ENCODE peak calls at places on chromosome 7, in seven cellular contexts. One of them, this sample, is unnamed. For H3K36me3, H3K27me3 and H3K9me3, the result is how much of the 10 kb centered on the place peaks cover.

GRCh38 chr7:27101906-27102577 is 441 bp downstream of the HOXA2 start:
- DNase-seq in aorta: peak
- DNase-seq in CD8-positive, alpha-beta T cell: no peak
- DNase-seq in IMR-90: peak
- DNase-seq in spleen: no peak
- DNase-seq in stomach: no peak
- DNase-seq in gastrocnemius medialis: no peak
- DNase-seq in this sample: no peak

GRCh38 chr7:75534727-75535307 is 42.7 kb downstream of the SPDYE5 start:
- DNase-seq in aorta: no peak
- DNase-seq in CD8-positive, alpha-beta T cell: no peak
- DNase-seq in IMR-90: peak
- DNase-seq in spleen: no peak
- DNase-seq in stomach: no peak
- DNase-seq in gastrocnemius medialis: no peak
- DNase-seq in this sample: no peak

GRCh38 chr7:129773328-129773731 is 161.8 kb downstream of the NRF1 start:
- DNase-seq in aorta: no peak
- DNase-seq in CD8-positive, alpha-beta T cell: no peak
- DNase-seq in IMR-90: no peak
- DNase-seq in spleen: peak
- DNase-seq in stomach: no peak
- DNase-seq in gastrocnemius medialis: no peak
- DNase-seq in this sample: no peak

GRCh38 chr7:85191383-85191782 is 4.5 kb upstream of the SEMA3D start:
- DNase-seq in aorta: no peak
- DNase-seq in CD8-positive, alpha-beta T cell: no peak
- DNase-seq in IMR-90: peak
- DNase-seq in spleen: no peak
- DNase-seq in stomach: no peak
- DNase-seq in gastrocnemius medialis: no peak
- DNase-seq in this sample: no peak

GRCh38 chr7:27066148-27066547 is 29.7 kb downstream of the HOXA1 start:
- DNase-seq in aorta: no peak
- DNase-seq in CD8-positive, alpha-beta T cell: no peak
- DNase-seq in IMR-90: peak
- DNase-seq in spleen: no peak
- DNase-seq in stomach: no peak
- DNase-seq in gastrocnemius medialis: no peak
- DNase-seq in this sample: no peak

GRCh38 chr7:129947701-129948100 is 5.1 kb downstream of the UBE2H start:
- DNase-seq in aorta: no peak
- DNase-seq in CD8-positive, alpha-beta T cell: no peak
- DNase-seq in IMR-90: no peak
- DNase-seq in spleen: no peak
- DNase-seq in stomach: no peak
- DNase-seq in gastrocnemius medialis: no peak
- DNase-seq in this sample: peak

GRCh38 chr7:91512958-91513357 is 248.7 kb downstream of the FZD1 start:
- DNase-seq in aorta: no peak
- DNase-seq in CD8-positive, alpha-beta T cell: no peak
- DNase-seq in IMR-90: no peak
- DNase-seq in spleen: no peak
- DNase-seq in stomach: no peak
- DNase-seq in gastrocnemius medialis: no peak
- DNase-seq in this sample: no peak

GRCh38 chr7:77330169-77330882 is 85.8 kb downstream of the GSAP start:
- DNase-seq in aorta: no peak
- DNase-seq in CD8-positive, alpha-beta T cell: no peak
- DNase-seq in IMR-90: peak
- DNase-seq in spleen: no peak
- DNase-seq in stomach: no peak
- DNase-seq in gastrocnemius medialis: no peak
- DNase-seq in this sample: no peak

GRCh38 chr7:363626-364025 is 73.7 kb downstream of the FOXL3 start:
- DNase-seq in aorta: peak
- DNase-seq in CD8-positive, alpha-beta T cell: peak
- DNase-seq in IMR-90: no peak
- DNase-seq in spleen: peak
- DNase-seq in stomach: no peak
- DNase-seq in gastrocnemius medialis: no peak
- DNase-seq in this sample: no peak

GRCh38 chr7:73906874-73907273 is 45.9 kb downstream of the TMEM270 start:
- DNase-seq in aorta: peak
- DNase-seq in CD8-positive, alpha-beta T cell: no peak
- DNase-seq in IMR-90: no peak
- DNase-seq in spleen: peak
- DNase-seq in stomach: no peak
- DNase-seq in gastrocnemius medialis: no peak
- DNase-seq in this sample: no peak

GRCh38 chr7:106423111-106423510 is 138.3 kb upstream of the NAMPT start:
- DNase-seq in aorta: no peak
- DNase-seq in CD8-positive, alpha-beta T cell: no peak
- DNase-seq in IMR-90: no peak
- DNase-seq in spleen: no peak
- DNase-seq in stomach: no peak
- DNase-seq in gastrocnemius medialis: no peak
- DNase-seq in this sample: no peak

GRCh38 chr7:99601656-99602310 is 3.7 kb downstream of the TMEM225B start:
- DNase-seq in aorta: no peak
- DNase-seq in CD8-positive, alpha-beta T cell: no peak
- DNase-seq in IMR-90: no peak
- DNase-seq in spleen: no peak
- DNase-seq in stomach: no peak
- DNase-seq in gastrocnemius medialis: no peak
- DNase-seq in this sample: no peak

GRCh38 chr7:375491-375821 is 85.5 kb downstream of the FOXL3 start:
- DNase-seq in aorta: peak
- DNase-seq in CD8-positive, alpha-beta T cell: no peak
- DNase-seq in IMR-90: no peak
- DNase-seq in spleen: peak
- DNase-seq in stomach: peak
- DNase-seq in gastrocnemius medialis: no peak
- DNase-seq in this sample: no peak

GRCh38 chr7:12199363-12199762 is 11.7 kb upstream of the TMEM106B start:
- DNase-seq in aorta: no peak
- DNase-seq in CD8-positive, alpha-beta T cell: no peak
- DNase-seq in IMR-90: peak
- DNase-seq in spleen: no peak
- DNase-seq in stomach: no peak
- DNase-seq in gastrocnemius medialis: no peak
- DNase-seq in this sample: no peak

GRCh38 chr7:146701166-146701565 is 584.6 kb downstream of the CNTNAP2 start:
- DNase-seq in aorta: no peak
- DNase-seq in CD8-positive, alpha-beta T cell: no peak
- DNase-seq in IMR-90: no peak
- DNase-seq in spleen: no peak
- DNase-seq in stomach: no peak
- DNase-seq in gastrocnemius medialis: no peak
- DNase-seq in this sample: no peak

GRCh38 chr7:107946881-107947280 is 55.9 kb downstream of the DLD start:
- DNase-seq in aorta: no peak
- DNase-seq in CD8-positive, alpha-beta T cell: no peak
- DNase-seq in IMR-90: no peak
- DNase-seq in spleen: no peak
- DNase-seq in stomach: no peak
- DNase-seq in gastrocnemius medialis: no peak
- DNase-seq in this sample: no peak

GRCh38 chr7:104230606-104231005 is 22.8 kb upstream of the ORC5 start:
- DNase-seq in aorta: no peak
- DNase-seq in CD8-positive, alpha-beta T cell: no peak
- DNase-seq in IMR-90: peak
- DNase-seq in spleen: no peak
- DNase-seq in stomach: no peak
- DNase-seq in gastrocnemius medialis: no peak
- DNase-seq in this sample: peak

GRCh38 chr7:47901542-47901941 is 46.7 kb downstream of the PKD1L1 start:
- DNase-seq in aorta: no peak
- DNase-seq in CD8-positive, alpha-beta T cell: no peak
- DNase-seq in IMR-90: peak
- DNase-seq in spleen: no peak
- DNase-seq in stomach: no peak
- DNase-seq in gastrocnemius medialis: no peak
- DNase-seq in this sample: no peak

GRCh38 chr7:19112290-19113000 is 5.0 kb downstream of the TWIST1 start:
- DNase-seq in aorta: peak
- DNase-seq in CD8-positive, alpha-beta T cell: no peak
- DNase-seq in IMR-90: peak
- DNase-seq in spleen: peak
- DNase-seq in stomach: no peak
- DNase-seq in gastrocnemius medialis: no peak
- DNase-seq in this sample: no peak

GRCh38 chr7:18614841-18615240 is 119.3 kb downstream of the HDAC9 start:
- DNase-seq in aorta: no peak
- DNase-seq in CD8-positive, alpha-beta T cell: no peak
- DNase-seq in IMR-90: no peak
- DNase-seq in spleen: no peak
- DNase-seq in stomach: no peak
- DNase-seq in gastrocnemius medialis: no peak
- DNase-seq in this sample: no peak

GRCh38 chr7:47666164-47666862 is 84.4 kb upstream of the TNS3 start:
- DNase-seq in aorta: no peak
- DNase-seq in CD8-positive, alpha-beta T cell: no peak
- DNase-seq in IMR-90: peak
- DNase-seq in spleen: no peak
- DNase-seq in stomach: no peak
- DNase-seq in gastrocnemius medialis: no peak
- DNase-seq in this sample: no peak

GRCh38 chr7:140640060-140640611 is 477 bp downstream of the DENND2A start:
- DNase-seq in aorta: peak
- DNase-seq in CD8-positive, alpha-beta T cell: no peak
- DNase-seq in IMR-90: peak
- DNase-seq in spleen: peak
- DNase-seq in stomach: peak
- DNase-seq in gastrocnemius medialis: no peak
- DNase-seq in this sample: peak

GRCh38 chr7:40802497-40802896 is 667.7 kb downstream of the SUGCT start:
- DNase-seq in aorta: no peak
- DNase-seq in CD8-positive, alpha-beta T cell: no peak
- DNase-seq in IMR-90: no peak
- DNase-seq in spleen: no peak
- DNase-seq in stomach: no peak
- DNase-seq in gastrocnemius medialis: no peak
- DNase-seq in this sample: no peak

GRCh38 chr7:113083834-113084498 is 2.7 kb downstream of the GPR85 start:
- DNase-seq in aorta: no peak
- DNase-seq in CD8-positive, alpha-beta T cell: no peak
- DNase-seq in IMR-90: no peak
- DNase-seq in spleen: no peak
- DNase-seq in stomach: no peak
- DNase-seq in gastrocnemius medialis: no peak
- DNase-seq in this sample: no peak

GRCh38 chr7:100682991-100683658 is 9.6 kb downstream of the GNB2 start:
- DNase-seq in aorta: no peak
- DNase-seq in CD8-positive, alpha-beta T cell: no peak
- DNase-seq in IMR-90: no peak
- DNase-seq in spleen: peak
- DNase-seq in stomach: no peak
- DNase-seq in gastrocnemius medialis: no peak
- DNase-seq in this sample: no peak
- H3K36me3 ChIP-seq in aorta: under half
- H3K36me3 ChIP-seq in CD8-positive, alpha-beta T cell: under half
- H3K36me3 ChIP-seq in IMR-90: half or more
- H3K36me3 ChIP-seq in spleen: half or more
- H3K36me3 ChIP-seq in stomach: half or more
- H3K36me3 ChIP-seq in gastrocnemius medialis: under half
- H3K36me3 ChIP-seq in this sample: under half

GRCh38 chr7:25864511-25864910 is 287.5 kb upstream of the NFE2L3 start:
- DNase-seq in aorta: no peak
- DNase-seq in CD8-positive, alpha-beta T cell: no peak
- DNase-seq in IMR-90: no peak
- DNase-seq in spleen: no peak
- DNase-seq in stomach: no peak
- DNase-seq in gastrocnemius medialis: no peak
- DNase-seq in this sample: no peak

GRCh38 chr7:25863727-25864116 is 288.3 kb upstream of the NFE2L3 start:
- DNase-seq in aorta: no peak
- DNase-seq in CD8-positive, alpha-beta T cell: no peak
- DNase-seq in IMR-90: no peak
- DNase-seq in spleen: no peak
- DNase-seq in stomach: no peak
- DNase-seq in gastrocnemius medialis: no peak
- DNase-seq in this sample: no peak

GRCh38 chr7:25862993-25863726 is 288.8 kb upstream of the NFE2L3 start:
- DNase-seq in aorta: no peak
- DNase-seq in CD8-positive, alpha-beta T cell: no peak
- DNase-seq in IMR-90: no peak
- DNase-seq in spleen: no peak
- DNase-seq in stomach: no peak
- DNase-seq in gastrocnemius medialis: no peak
- DNase-seq in this sample: no peak

GRCh38 chr7:25864943-25865633 is 286.9 kb upstream of the NFE2L3 start:
- DNase-seq in aorta: no peak
- DNase-seq in CD8-positive, alpha-beta T cell: no peak
- DNase-seq in IMR-90: no peak
- DNase-seq in spleen: no peak
- DNase-seq in stomach: no peak
- DNase-seq in gastrocnemius medialis: no peak
- DNase-seq in this sample: no peak

GRCh38 chr7:25868509-25868908 is 283.5 kb upstream of the NFE2L3 start:
- DNase-seq in aorta: no peak
- DNase-seq in CD8-positive, alpha-beta T cell: no peak
- DNase-seq in IMR-90: no peak
- DNase-seq in spleen: no peak
- DNase-seq in stomach: no peak
- DNase-seq in gastrocnemius medialis: no peak
- DNase-seq in this sample: no peak
- H3K27me3 ChIP-seq in aorta: under half
- H3K27me3 ChIP-seq in CD8-positive, alpha-beta T cell: under half
- H3K27me3 ChIP-seq in IMR-90: under half
- H3K27me3 ChIP-seq in spleen: half or more
- H3K27me3 ChIP-seq in stomach: half or more
- H3K27me3 ChIP-seq in gastrocnemius medialis: under half
- H3K27me3 ChIP-seq in this sample: under half

GRCh38 chr7:158145370-158145769 is 442.3 kb downstream of the PTPRN2 start:
- DNase-seq in aorta: peak
- DNase-seq in CD8-positive, alpha-beta T cell: no peak
- DNase-seq in IMR-90: no peak
- DNase-seq in spleen: no peak
- DNase-seq in stomach: no peak
- DNase-seq in gastrocnemius medialis: no peak
- DNase-seq in this sample: no peak

DNA sequence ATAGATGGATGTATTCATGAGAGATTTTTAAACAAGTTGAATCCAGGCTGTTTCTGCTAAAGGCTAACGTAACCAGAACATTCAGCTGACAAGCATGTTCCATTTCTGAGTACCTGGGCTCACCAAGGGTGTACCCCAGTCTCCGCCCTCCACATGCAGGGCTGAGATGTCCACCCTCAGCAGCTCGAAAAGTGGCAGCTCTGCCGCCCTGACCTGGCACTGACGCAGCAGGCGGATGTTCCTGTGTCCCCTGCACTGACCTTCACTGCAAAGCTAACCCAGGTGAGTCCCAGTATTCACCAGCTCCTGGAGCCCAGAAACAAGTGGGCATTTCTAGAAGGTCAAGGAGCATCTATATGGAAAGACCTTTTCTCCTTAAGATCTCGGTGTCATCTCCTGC is 437.4 kb downstream of the PTPRN2 start:
- DNase-seq in aorta: no peak
- DNase-seq in CD8-positive, alpha-beta T cell: no peak
- DNase-seq in IMR-90: no peak
- DNase-seq in spleen: no peak
- DNase-seq in stomach: no peak
- DNase-seq in gastrocnemius medialis: no peak
- DNase-seq in this sample: no peak
- H3K9me3 ChIP-seq in aorta: under half
- H3K9me3 ChIP-seq in CD8-positive, alpha-beta T cell: under half
- H3K9me3 ChIP-seq in IMR-90: half or more
- H3K9me3 ChIP-seq in spleen: under half
- H3K9me3 ChIP-seq in stomach: under half
- H3K9me3 ChIP-seq in gastrocnemius medialis: under half
- H3K9me3 ChIP-seq in this sample: under half

GRCh38 chr7:139034336-139034735 is 1.5 kb downstream of the ZC3HAV1L start:
- DNase-seq in aorta: no peak
- DNase-seq in CD8-positive, alpha-beta T cell: no peak
- DNase-seq in IMR-90: peak
- DNase-seq in spleen: no peak
- DNase-seq in stomach: no peak
- DNase-seq in gastrocnemius medialis: no peak
- DNase-seq in this sample: no peak
- H3K36me3 ChIP-seq in aorta: under half
- H3K36me3 ChIP-seq in CD8-positive, alpha-beta T cell: under half
- H3K36me3 ChIP-seq in IMR-90: under half
- H3K36me3 ChIP-seq in spleen: under half
- H3K36me3 ChIP-seq in stomach: under half
- H3K36me3 ChIP-seq in gastrocnemius medialis: under half
- H3K36me3 ChIP-seq in this sample: under half